ENCODE peak calls at places on chromosomes 5 and 9, in six cellular contexts. One of them, this sample, is unnamed.
A peak's percentile ranks its signal among the peaks of the same experiment; 100 is the strongest.

GRCh38 chr5:89847743-89848142 is 561.8 kb downstream of the CETN3 start:
- DNase-seq in GM23248: peak; percentile 62
- DNase-seq in MM.1S: no peak
- DNase-seq in fibroblast of lung: peak; percentile 79
- DNase-seq in kidney: no peak
- DNase-seq in colonic mucosa: no peak
- DNase-seq in this sample: peak; percentile 17

GRCh38 chr9:121992571-121993212 is 100.4 kb downstream of the TTLL11 start:
- DNase-seq in colonic mucosa: peak; percentile 51
- DNase-seq in kidney: no peak
- DNase-seq in GM23248: peak; percentile 86
- DNase-seq in MM.1S: peak; percentile 77
- DNase-seq in fibroblast of lung: peak; percentile 57
- DNase-seq in this sample: peak; percentile 94

GRCh38 chr9:112753725-112754124 is 3.2 kb downstream of the SNX30 start:
- DNase-seq in fibroblast of lung: peak; percentile 95
- DNase-seq in colonic mucosa: no peak
- DNase-seq in MM.1S: no peak
- DNase-seq in kidney: no peak
- DNase-seq in GM23248: peak; percentile 97
- DNase-seq in this sample: peak; percentile 89

GRCh38 chr9:110432253-110432652 is 94.6 kb upstream of the TXNDC8 start:
- DNase-seq in MM.1S: no peak
- DNase-seq in fibroblast of lung: peak; percentile 76
- DNase-seq in kidney: no peak
- DNase-seq in colonic mucosa: no peak
- DNase-seq in GM23248: peak; percentile 89
- DNase-seq in this sample: peak; percentile 29

GRCh38 chr5:128632264-128632663 is 94.2 kb upstream of the FBN2 start:
- DNase-seq in MM.1S: no peak
- DNase-seq in fibroblast of lung: no peak
- DNase-seq in kidney: no peak
- DNase-seq in GM23248: no peak
- DNase-seq in colonic mucosa: no peak
- DNase-seq in this sample: no peak

GRCh38 chr5:12934722-12935121 is 1009.8 kb downstream of the DNAH5 start:
- DNase-seq in kidney: no peak
- DNase-seq in colonic mucosa: no peak
- DNase-seq in MM.1S: peak; percentile 22
- DNase-seq in GM23248: no peak
- DNase-seq in fibroblast of lung: peak; percentile 1
- DNase-seq in this sample: no peak

GRCh38 chr9:137390553-137391410 is 32.2 kb downstream of the EXD3 start:
- DNase-seq in kidney: no peak
- DNase-seq in MM.1S: no peak
- DNase-seq in fibroblast of lung: no peak
- DNase-seq in colonic mucosa: peak; percentile 80
- DNase-seq in GM23248: no peak
- DNase-seq in this sample: no peak

GRCh38 chr5:87099246-87099914 is 168.3 kb upstream of the RASA1 start:
- DNase-seq in GM23248: no peak
- DNase-seq in colonic mucosa: no peak
- DNase-seq in kidney: no peak
- DNase-seq in MM.1S: no peak
- DNase-seq in fibroblast of lung: peak; percentile 32
- DNase-seq in this sample: no peak

GRCh38 chr9:131559416-131560000 is 14.2 kb downstream of the PRRT1B start:
- DNase-seq in fibroblast of lung: no peak
- DNase-seq in MM.1S: no peak
- DNase-seq in kidney: no peak
- DNase-seq in GM23248: no peak
- DNase-seq in colonic mucosa: no peak
- DNase-seq in this sample: no peak

GRCh38 chr9:122807271-122807900 is 7.5 kb downstream of the OR1K1 start:
- DNase-seq in MM.1S: no peak
- DNase-seq in GM23248: peak; percentile 77
- DNase-seq in fibroblast of lung: peak; percentile 64
- DNase-seq in colonic mucosa: no peak
- DNase-seq in kidney: no peak
- DNase-seq in this sample: no peak

GRCh38 chr5:133708451-133708850 is 96.1 kb upstream of the FSTL4 start:
- DNase-seq in fibroblast of lung: no peak
- DNase-seq in colonic mucosa: no peak
- DNase-seq in MM.1S: no peak
- DNase-seq in GM23248: no peak
- DNase-seq in kidney: no peak
- DNase-seq in this sample: no peak

GRCh38 chr5:15835514-15835913 is 335.5 kb downstream of the FBXL7 start:
- DNase-seq in colonic mucosa: no peak
- DNase-seq in GM23248: peak; percentile 46
- DNase-seq in MM.1S: no peak
- DNase-seq in fibroblast of lung: peak; percentile 48
- DNase-seq in kidney: no peak
- DNase-seq in this sample: peak; percentile 52

GRCh38 chr9:32989651-32990050 is 11.8 kb downstream of the APTX start:
- DNase-seq in fibroblast of lung: peak; percentile 37
- DNase-seq in kidney: no peak
- DNase-seq in GM23248: peak; percentile 22
- DNase-seq in MM.1S: no peak
- DNase-seq in colonic mucosa: no peak
- DNase-seq in this sample: no peak

GRCh38 chr5:137453476-137454080 is 45.5 kb downstream of the SPOCK1 start:
- DNase-seq in MM.1S: peak; percentile 78
- DNase-seq in kidney: no peak
- DNase-seq in fibroblast of lung: peak; percentile 56
- DNase-seq in GM23248: peak; percentile 73
- DNase-seq in colonic mucosa: no peak
- DNase-seq in this sample: peak; percentile 76

GRCh38 chr5:44022622-44023021 is 366.6 kb downstream of the FGF10 start:
- DNase-seq in MM.1S: no peak
- DNase-seq in colonic mucosa: no peak
- DNase-seq in kidney: no peak
- DNase-seq in GM23248: no peak
- DNase-seq in fibroblast of lung: no peak
- DNase-seq in this sample: no peak

GRCh38 chr5:179699640-179700298 is 1.0 kb downstream of the CANX start:
- DNase-seq in GM23248: peak; percentile 80
- DNase-seq in colonic mucosa: peak; percentile 49
- DNase-seq in kidney: no peak
- DNase-seq in fibroblast of lung: peak; percentile 37
- DNase-seq in MM.1S: peak; percentile 38
- DNase-seq in this sample: peak; percentile 62

GRCh38 chr5:127425037-127425436 is 92.4 kb upstream of the PRRC1 start:
- DNase-seq in fibroblast of lung: no peak
- DNase-seq in kidney: no peak
- DNase-seq in MM.1S: no peak
- DNase-seq in GM23248: no peak
- DNase-seq in colonic mucosa: no peak
- DNase-seq in this sample: no peak

GRCh38 chr5:149408252-149409099 is 29.4 kb upstream of the IL17B start:
- DNase-seq in kidney: no peak
- DNase-seq in fibroblast of lung: no peak
- DNase-seq in GM23248: no peak
- DNase-seq in colonic mucosa: no peak
- DNase-seq in MM.1S: no peak
- DNase-seq in this sample: no peak
- H3K4me1 ChIP-seq in kidney: peaks cover 16% of the 10 kb centered on the region
- H3K4me1 ChIP-seq in fibroblast of lung: peaks cover 49% of the 10 kb centered on the region
- H3K4me1 ChIP-seq in GM23248: peaks cover 74% of the 10 kb centered on the region
- H3K4me1 ChIP-seq in colonic mucosa: no peaks in the 10 kb centered on the region
- H3K4me1 ChIP-seq in MM.1S: no peaks in the 10 kb centered on the region
- H3K4me1 ChIP-seq in this sample: peaks cover 85% of the 10 kb centered on the region

GRCh38 chr9:21668504-21668903 is 133.9 kb upstream of the MTAP start:
- DNase-seq in kidney: no peak
- DNase-seq in MM.1S: no peak
- DNase-seq in fibroblast of lung: no peak
- DNase-seq in colonic mucosa: no peak
- DNase-seq in GM23248: no peak
- DNase-seq in this sample: no peak

GRCh38 chr9:21674894-21675293 is 127.5 kb upstream of the MTAP start:
- DNase-seq in colonic mucosa: no peak
- DNase-seq in MM.1S: no peak
- DNase-seq in fibroblast of lung: peak; percentile 60
- DNase-seq in GM23248: peak; percentile 85
- DNase-seq in kidney: no peak
- DNase-seq in this sample: no peak

GRCh38 chr9:21672140-21672539 is 130.3 kb upstream of the MTAP start:
- DNase-seq in kidney: no peak
- DNase-seq in fibroblast of lung: no peak
- DNase-seq in MM.1S: no peak
- DNase-seq in colonic mucosa: no peak
- DNase-seq in GM23248: no peak
- DNase-seq in this sample: no peak

GRCh38 chr9:21670374-21670773 is 132.1 kb upstream of the MTAP start:
- DNase-seq in GM23248: peak; percentile 24
- DNase-seq in colonic mucosa: no peak
- DNase-seq in MM.1S: no peak
- DNase-seq in fibroblast of lung: peak; percentile 72
- DNase-seq in kidney: no peak
- DNase-seq in this sample: no peak

GRCh38 chr9:21672762-21673161 is 129.7 kb upstream of the MTAP start:
- DNase-seq in MM.1S: no peak
- DNase-seq in kidney: no peak
- DNase-seq in GM23248: peak; percentile 47
- DNase-seq in fibroblast of lung: peak; percentile 85
- DNase-seq in colonic mucosa: no peak
- DNase-seq in this sample: no peak
- H3K9ac ChIP-seq in MM.1S: no peak overlapping the region
- H3K9ac ChIP-seq in kidney: no peak overlapping the region
- H3K9ac ChIP-seq in GM23248: no peak overlapping the region
- H3K9ac ChIP-seq in fibroblast of lung: no peak overlapping the region
- H3K9ac ChIP-seq in colonic mucosa: no peak overlapping the region
- H3K9ac ChIP-seq in this sample: no peak overlapping the region

DNA sequence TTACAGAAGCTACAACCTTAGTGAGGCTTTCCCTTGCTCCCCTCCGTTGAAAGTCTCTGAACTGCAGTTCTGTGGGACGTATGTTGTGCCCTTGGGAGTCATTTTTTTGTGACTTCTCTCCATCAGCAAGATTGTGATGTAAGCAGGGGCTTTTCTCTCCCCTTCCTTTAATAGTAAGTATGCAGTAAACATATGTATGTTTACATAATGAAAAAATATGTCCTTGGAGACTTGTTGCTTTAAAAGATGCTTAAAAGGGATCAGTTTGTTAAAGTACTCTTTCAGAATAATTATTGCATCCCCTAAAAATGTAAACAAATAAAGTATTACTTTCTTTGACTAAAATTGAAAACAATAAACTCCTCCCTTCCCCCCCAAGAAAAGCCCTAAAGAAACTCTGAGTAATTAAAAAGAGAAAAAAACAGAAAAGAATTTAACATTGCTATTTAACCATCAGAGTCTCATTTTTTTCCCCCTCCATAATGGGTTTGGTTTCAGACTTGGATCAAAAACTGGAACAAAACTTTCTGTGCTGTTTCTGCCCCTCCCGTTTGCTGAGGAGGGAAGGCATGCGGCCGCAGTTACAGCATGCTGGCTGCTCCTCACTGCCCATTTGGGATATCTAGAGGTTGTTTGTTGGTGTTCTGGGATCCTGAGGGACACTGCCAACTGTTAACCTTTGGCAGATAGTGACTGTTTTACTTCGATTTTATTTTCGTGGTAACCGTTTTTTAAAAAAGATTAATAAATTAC is 40.2 kb downstream of the TRIO start:
- DNase-seq in fibroblast of lung: peak; percentile 49
- DNase-seq in MM.1S: no peak
- DNase-seq in kidney: no peak
- DNase-seq in colonic mucosa: no peak
- DNase-seq in GM23248: peak; percentile 65
- DNase-seq in this sample: peak; percentile 53
- H3K4me3 ChIP-seq in fibroblast of lung: peak overlapping the region; percentile 47
- H3K4me3 ChIP-seq in MM.1S: no peak overlapping the region
- H3K4me3 ChIP-seq in kidney: no peak overlapping the region
- H3K4me3 ChIP-seq in colonic mucosa: no peak overlapping the region
- H3K4me3 ChIP-seq in GM23248: peak overlapping the region; percentile 50
- H3K4me3 ChIP-seq in this sample: peak overlapping the region; percentile 75

DNA sequence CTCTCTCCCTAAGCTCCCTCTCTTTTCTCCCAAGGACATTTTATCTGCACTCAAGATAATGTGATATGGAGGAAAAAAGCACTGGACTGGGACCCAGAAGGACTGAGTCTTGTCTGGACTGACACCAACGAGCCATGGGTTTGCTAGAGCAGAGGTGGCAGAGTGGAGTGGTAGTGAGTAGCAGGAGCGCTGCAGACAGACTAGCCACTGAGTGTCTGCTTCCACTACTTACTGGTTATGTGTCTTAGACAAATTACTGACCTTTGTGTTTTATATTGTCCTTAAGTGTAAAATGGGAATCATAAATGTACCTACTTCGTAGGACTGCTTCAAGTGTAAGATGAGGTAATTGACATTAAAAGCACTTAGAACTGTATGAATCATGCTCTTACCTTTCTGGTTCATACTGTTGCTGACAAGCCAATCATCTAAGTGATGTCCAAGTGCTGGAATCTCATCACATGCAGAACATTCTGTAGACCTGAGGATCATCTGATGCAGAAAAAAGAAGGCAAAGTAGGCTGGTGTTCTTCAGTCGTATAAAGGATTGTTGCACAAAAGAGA is 12.5 kb upstream of the PRLR start:
- DNase-seq in colonic mucosa: no peak
- DNase-seq in kidney: no peak
- DNase-seq in fibroblast of lung: no peak
- DNase-seq in MM.1S: no peak
- DNase-seq in GM23248: no peak
- DNase-seq in this sample: no peak
- H3K4me1 ChIP-seq in colonic mucosa: peaks cover 3% of the 10 kb centered on the region
- H3K4me1 ChIP-seq in kidney: no peaks in the 10 kb centered on the region
- H3K4me1 ChIP-seq in fibroblast of lung: no peaks in the 10 kb centered on the region
- H3K4me1 ChIP-seq in MM.1S: peaks cover 12% of the 10 kb centered on the region
- H3K4me1 ChIP-seq in GM23248: no peaks in the 10 kb centered on the region
- H3K4me1 ChIP-seq in this sample: peaks cover 12% of the 10 kb centered on the region

This sample was measured in adipocyte.